ENCODE peak calls at places on chromosomes 13 and 19, in five cellular contexts. A is stimulated activated CD8-positive, alpha-beta memory T cell treated with anti-CD3 and anti-CD28 coated beads, Interleukin-7, amount 100 ng/mL, for 1 hour; V is amniotic stem cell; P is activated CD8-positive, alpha-beta T cell treated with anti-CD3 and anti-CD28 coated beads, Interleukin-2, amount 10 ng/mL, durations not matched to agents 7 days and 5 days; H is HAP-1. E is an unnamed sample.

GRCh38 chr13:73421310-73421912 is 362.6 kb downstream of the KLF5 start:
- DNase-seq in P (no peak), V (no peak), H (no peak), A (no peak), E (no peak)

GRCh38 chr19:13104848-13105646 is 2.4 kb upstream of the LYL1 start:
- DNase-seq in A (no peak), H (no peak), P (peak), V (no peak), E (no peak)

GRCh38 chr13:111371211-111371610 is 50.8 kb downstream of the TEX29 start:
- DNase-seq in H (no peak), A (no peak), V (no peak), P (no peak), E (no peak)

GRCh38 chr13:103289661-103290060 is 223.4 kb upstream of the SLC10A2 start:
- DNase-seq in P (no peak), H (no peak), V (no peak), A (no peak), E (no peak)

GRCh38 chr13:113305208-113305607 is 8.2 kb downstream of the LAMP1 start:
- DNase-seq in A (no peak), H (no peak), V (no peak), P (no peak), E (no peak)

GRCh38 chr13:40026174-40026585 is 370.7 kb downstream of the COG6 start:
- DNase-seq in P (peak), H (no peak), V (no peak), A (no peak), E (no peak)

GRCh38 chr19:55216461-55217198 is 7.3 kb upstream of the PTPRH start:
- DNase-seq in P (peak), A (no peak), H (peak), V (peak), E (peak)

GRCh38 chr13:110811008-110811720 is 97.7 kb downstream of the ING1 start:
- DNase-seq in V (no peak), H (no peak), P (no peak), A (no peak), E (no peak)

GRCh38 chr13:112342841-112343361 is 33.3 kb upstream of the SPACA7 start:
- DNase-seq in P (no peak), H (no peak), V (no peak), A (no peak), E (no peak)

GRCh38 chr13:106649495-106649894 is 81.6 kb upstream of the ARGLU1 start:
- DNase-seq in A (no peak), V (no peak), H (no peak), P (no peak), E (no peak)

GRCh38 chr13:87553142-87553541 is 118.0 kb upstream of the SLITRK5 start:
- DNase-seq in A (no peak), H (no peak), V (no peak), P (no peak), E (no peak)

GRCh38 chr19:42097461-42097860 is 21.5 kb downstream of the ZNF574 start:
- DNase-seq in A (no peak), H (no peak), P (no peak), V (no peak), E (no peak)

GRCh38 chr19:5049561-5049960 is 80.6 kb downstream of the KDM4B start:
- DNase-seq in P (no peak), V (no peak), A (no peak), H (no peak), E (no peak)